ENCODE peak calls at places on chromosomes 13 and 19, in six cellular contexts. L, U, Q, I, W and P are unnamed samples. For H3K27me3, the result is how much of the 10 kb centered on the place peaks cover.

GRCh38 chr13:83879431-83880171 is 2.7 kb downstream of the SLITRK1 start:
- DNase-seq in L (no peak), U (no peak), Q (peak), I (no peak), W (no peak), P (no peak)

GRCh38 chr19:51365211-51366049 is 758 bp downstream of the ETFB start:
- DNase-seq in L (peak), U (no peak), Q (peak), I (no peak), W (peak), P (no peak)

GRCh38 chr19:15628236-15629002 is 12.3 kb upstream of the CYP4F3 start:
- DNase-seq in L (no peak), U (no peak), Q (no peak), I (no peak), W (no peak), P (no peak)

GRCh38 chr13:34459856-34460255 is 482.2 kb upstream of the NBEA start:
- DNase-seq in L (peak), U (no peak), Q (no peak), I (peak), W (no peak), P (no peak)

GRCh38 chr13:51397262-51397933 is 55.4 kb downstream of the INTS6 start:
- DNase-seq in L (no peak), U (no peak), Q (peak), I (no peak), W (peak), P (no peak)

GRCh38 chr13:113668491-113668971 is 1.5 kb downstream of the GRK1 start:
- DNase-seq in L (no peak), U (no peak), Q (peak), I (no peak), W (no peak), P (no peak)

GRCh38 chr19:45306040-45306439 is 16.6 kb downstream of the CKM start:
- DNase-seq in L (no peak), U (no peak), Q (no peak), I (no peak), W (no peak), P (no peak)

GRCh38 chr19:55257461-55258411 is 1.1 kb downstream of the PPP6R1 start:
- DNase-seq in L (peak), U (no peak), Q (no peak), I (no peak), W (no peak), P (no peak)

GRCh38 chr13:102033719-102034446 is 368.0 kb downstream of the FGF14 start:
- DNase-seq in L (no peak), U (no peak), Q (no peak), I (no peak), W (no peak), P (no peak)

GRCh38 chr13:99993660-99994455 is 12.3 kb downstream of the ZIC2 start:
- DNase-seq in L (no peak), U (no peak), Q (no peak), I (no peak), W (no peak), P (no peak)
- H3K27me3 ChIP-seq in L (half or more), U (half or more), Q (under half), I (half or more), W (half or more), P (under half)

DNA sequence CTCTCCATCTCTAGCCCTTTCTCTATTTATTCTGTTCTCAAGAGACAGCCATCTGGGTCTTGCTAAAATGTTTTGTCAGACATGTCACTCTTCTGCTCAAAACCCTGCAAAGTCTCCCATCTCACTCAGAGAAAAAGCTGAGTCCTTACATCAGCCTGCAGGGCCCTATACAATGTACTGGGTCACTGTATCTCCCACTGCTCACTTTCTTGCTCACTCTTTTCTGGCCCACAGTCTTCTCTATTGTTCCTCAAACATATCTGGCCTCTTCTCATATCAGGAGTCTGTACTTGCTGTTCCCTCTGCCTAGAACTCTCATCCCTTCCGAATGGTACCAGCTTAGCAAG is 189.2 kb downstream of the ENOX1 start:
- DNase-seq in L (no peak), U (no peak), Q (no peak), I (no peak), W (no peak), P (no peak)
- H3K27me3 ChIP-seq in L (under half), U (under half), Q (under half), I (under half), W (under half), P (under half)

GRCh38 chr13:27896726-27897125 is 23.1 kb upstream of the PDX1 start:
- DNase-seq in L (no peak), U (no peak), Q (no peak), I (no peak), W (no peak), P (no peak)
- H3K27me3 ChIP-seq in L (under half), U (under half), Q (under half), I (under half), W (under half), P (under half)

GRCh38 chr19:13705201-13705600 is 59.1 kb upstream of the MRI1 start:
- DNase-seq in L (no peak), U (no peak), Q (no peak), I (no peak), W (no peak), P (no peak)

GRCh38 chr19:13696839-13697238 is 67.5 kb upstream of the MRI1 start:
- DNase-seq in L (no peak), U (no peak), Q (no peak), I (no peak), W (no peak), P (no peak)

GRCh38 chr19:13701624-13702023 is 62.7 kb upstream of the MRI1 start:
- DNase-seq in L (no peak), U (no peak), Q (no peak), I (no peak), W (no peak), P (no peak)

GRCh38 chr19:13699786-13700185 is 64.5 kb upstream of the MRI1 start:
- DNase-seq in L (no peak), U (no peak), Q (no peak), I (no peak), W (no peak), P (no peak)

GRCh38 chr19:13700621-13701020 is 63.7 kb upstream of the MRI1 start:
- DNase-seq in L (no peak), U (no peak), Q (no peak), I (no peak), W (no peak), P (no peak)
- H3K27me3 ChIP-seq in L (under half), U (under half), Q (under half), I (under half), W (under half), P (under half)

GRCh38 chr19:12836529-12836863 is 1.8 kb upstream of the MAST1 start:
- DNase-seq in L (no peak), U (no peak), Q (no peak), I (no peak), W (no peak), P (no peak)
- H3K27me3 ChIP-seq in L (half or more), U (under half), Q (under half), I (half or more), W (half or more), P (under half)

DNA sequence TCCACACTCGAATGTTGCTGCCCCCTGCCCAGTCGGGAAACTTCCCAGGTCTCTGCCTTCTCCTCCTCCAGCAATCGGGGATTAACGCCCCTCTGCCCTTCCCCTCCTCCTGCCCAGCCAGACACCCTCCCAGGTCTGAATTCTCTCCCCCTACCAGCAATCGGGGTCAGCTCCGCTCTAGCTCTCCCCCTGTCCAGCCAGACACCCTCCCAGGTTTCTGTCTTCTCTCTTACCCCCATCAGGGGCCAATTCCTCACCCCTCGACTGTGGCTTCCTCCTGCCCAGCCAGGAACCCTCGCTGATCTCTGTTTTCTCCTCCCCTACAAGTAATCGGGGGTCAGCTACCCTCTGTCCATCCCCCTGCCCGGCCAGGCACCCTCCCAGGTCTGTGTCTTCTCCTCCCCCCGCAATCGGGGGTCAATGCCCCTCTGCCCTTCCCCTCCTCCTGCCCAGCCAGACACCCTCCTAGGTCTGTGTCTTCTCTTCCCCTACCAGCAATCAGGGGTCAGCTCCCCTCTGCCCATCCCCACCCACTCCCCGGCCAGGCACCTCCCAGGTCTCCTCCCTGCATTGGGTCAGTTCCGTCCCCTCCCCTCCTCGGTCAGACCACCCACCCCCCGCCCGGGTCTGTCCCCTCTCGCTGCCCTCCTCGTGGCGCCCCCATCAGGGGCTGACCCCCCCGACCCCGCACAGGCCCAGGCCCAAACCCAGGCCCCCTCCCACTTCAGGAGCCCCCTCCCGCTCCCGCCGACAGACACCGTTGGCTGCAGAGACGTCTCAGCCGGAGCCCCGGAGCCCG is 668 bp downstream of the ZFR2 start:
- DNase-seq in L (no peak), U (no peak), Q (no peak), I (no peak), W (no peak), P (no peak)
- H3K27me3 ChIP-seq in L (under half), U (under half), Q (under half), I (under half), W (under half), P (under half)